ENCODE peak calls at places on chromosome 19, in five cellular contexts. One of them, this sample, is unnamed.
A peak's percentile ranks its signal among the peaks of the same experiment; 100 is the strongest.

GRCh38 chr19:5903054-5903501 is 512 bp downstream of the NDUFA11 start:
- DNase-seq in H1: no peak
- DNase-seq in HepG2: no peak
- DNase-seq in SK-N-SH: no peak
- DNase-seq in K562: peak; percentile 32
- DNase-seq in this sample: no peak

GRCh38 chr19:41753936-41754529 is 1.3 kb upstream of the CEACAM6 start:
- DNase-seq in K562: peak; percentile 24
- DNase-seq in HepG2: peak; percentile 14
- DNase-seq in H1: no peak
- DNase-seq in SK-N-SH: peak; percentile 49
- DNase-seq in this sample: peak; percentile 39

GRCh38 chr19:21697171-21697570 is 70.2 kb downstream of the ZNF100 start:
- DNase-seq in H1: no peak
- DNase-seq in HepG2: no peak
- DNase-seq in SK-N-SH: peak; percentile 50
- DNase-seq in K562: no peak
- DNase-seq in this sample: no peak

GRCh38 chr19:1064661-1065605 is 2.0 kb upstream of the ARHGAP45 start:
- DNase-seq in SK-N-SH: peak; percentile 88
- DNase-seq in K562: no peak
- DNase-seq in HepG2: no peak
- DNase-seq in H1: no peak
- DNase-seq in this sample: peak; percentile 56

GRCh38 chr19:51123381-51124186 is 1.1 kb upstream of the SIGLEC9 start:
- DNase-seq in HepG2: no peak
- DNase-seq in H1: no peak
- DNase-seq in SK-N-SH: no peak
- DNase-seq in K562: no peak
- DNase-seq in this sample: no peak

GRCh38 chr19:4914736-4915501 is 5.6 kb downstream of the UHRF1 start:
- DNase-seq in SK-N-SH: no peak
- DNase-seq in H1: no peak
- DNase-seq in HepG2: no peak
- DNase-seq in K562: peak; percentile 70
- DNase-seq in this sample: peak; percentile 76

GRCh38 chr19:33726756-33727155 is 69.9 kb upstream of the KCTD15 start:
- DNase-seq in H1: no peak
- DNase-seq in SK-N-SH: no peak
- DNase-seq in K562: no peak
- DNase-seq in HepG2: no peak
- DNase-seq in this sample: no peak

GRCh38 chr19:49847731-49848696 is 2.9 kb upstream of the PTOV1 start:
- DNase-seq in H1: no peak
- DNase-seq in HepG2: no peak
- DNase-seq in SK-N-SH: no peak
- DNase-seq in K562: peak; percentile 63
- DNase-seq in this sample: peak; percentile 46

GRCh38 chr19:39924389-39924788 is 10.0 kb downstream of the FCGBP start:
- DNase-seq in H1: no peak
- DNase-seq in SK-N-SH: no peak
- DNase-seq in HepG2: no peak
- DNase-seq in K562: no peak
- DNase-seq in this sample: no peak
- TF ChIP-seq YY1 in H1: no peak
- TF ChIP-seq YY1 in SK-N-SH: no peak
- TF ChIP-seq YY1 in HepG2: no peak
- TF ChIP-seq YY1 in K562: no peak
- TF ChIP-seq YY1 in this sample: no peak

GRCh38 chr19:18744019-18744418 is 47.1 kb downstream of the COMP start:
- DNase-seq in H1: no peak
- DNase-seq in HepG2: no peak
- DNase-seq in SK-N-SH: no peak
- DNase-seq in K562: no peak
- DNase-seq in this sample: no peak

GRCh38 chr19:18742838-18743237 is 48.3 kb downstream of the COMP start:
- DNase-seq in H1: no peak
- DNase-seq in K562: no peak
- DNase-seq in HepG2: no peak
- DNase-seq in SK-N-SH: no peak
- DNase-seq in this sample: no peak

GRCh38 chr19:18742324-18742723 is 48.8 kb downstream of the COMP start:
- DNase-seq in K562: no peak
- DNase-seq in H1: no peak
- DNase-seq in SK-N-SH: no peak
- DNase-seq in HepG2: no peak
- DNase-seq in this sample: no peak

GRCh38 chr19:18741566-18742121 is 49.5 kb downstream of the COMP start:
- DNase-seq in K562: no peak
- DNase-seq in HepG2: peak; percentile 57
- DNase-seq in H1: no peak
- DNase-seq in SK-N-SH: no peak
- DNase-seq in this sample: no peak

GRCh38 chr19:18743281-18743825 is 47.8 kb downstream of the COMP start:
- DNase-seq in H1: no peak
- DNase-seq in HepG2: no peak
- DNase-seq in SK-N-SH: peak; percentile 92
- DNase-seq in K562: peak; percentile 88
- DNase-seq in this sample: no peak
- TF ChIP-seq YY1 in H1: no peak
- TF ChIP-seq YY1 in HepG2: no peak
- TF ChIP-seq YY1 in SK-N-SH: no peak
- TF ChIP-seq YY1 in K562: no peak
- TF ChIP-seq YY1 in this sample: no peak

GRCh38 chr19:12991296-12991695 is 4.0 kb upstream of the NFIX start:
- DNase-seq in K562: no peak
- DNase-seq in HepG2: no peak
- DNase-seq in H1: no peak
- DNase-seq in SK-N-SH: no peak
- DNase-seq in this sample: no peak
- TF ChIP-seq YY1 in K562: no peak
- TF ChIP-seq YY1 in HepG2: no peak
- TF ChIP-seq YY1 in H1: no peak
- TF ChIP-seq YY1 in SK-N-SH: no peak
- TF ChIP-seq YY1 in this sample: no peak

DNA sequence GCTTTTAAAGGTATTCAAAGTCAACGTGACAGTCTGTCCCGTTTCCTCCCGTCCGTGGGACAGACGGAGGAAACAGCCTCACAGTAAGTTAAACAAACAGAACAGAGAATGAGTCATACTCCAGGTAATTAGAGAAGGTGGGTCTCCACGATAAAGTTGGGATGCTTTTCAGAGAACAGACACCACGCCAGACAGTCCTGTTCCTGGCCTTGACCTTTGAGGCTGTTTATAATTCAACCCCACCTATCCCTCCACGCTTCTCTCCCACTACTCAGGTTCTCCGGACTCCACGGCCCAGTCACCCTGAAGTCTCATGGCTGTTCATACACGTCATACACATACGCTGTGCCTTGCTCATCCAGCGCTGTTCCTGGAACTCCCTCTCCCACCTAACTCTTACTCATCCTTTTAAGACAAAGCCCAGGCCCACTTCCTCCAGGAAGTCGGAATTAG is 42.5 kb downstream of the ARHGEF18 start:
- DNase-seq in K562: no peak
- DNase-seq in SK-N-SH: no peak
- DNase-seq in H1: no peak
- DNase-seq in HepG2: peak; percentile 77
- DNase-seq in this sample: peak; percentile 96
- TF ChIP-seq YY1 in K562: no peak
- TF ChIP-seq YY1 in SK-N-SH: no peak
- TF ChIP-seq YY1 in H1: no peak
- TF ChIP-seq YY1 in HepG2: no peak
- TF ChIP-seq YY1 in this sample: no peak

DNA sequence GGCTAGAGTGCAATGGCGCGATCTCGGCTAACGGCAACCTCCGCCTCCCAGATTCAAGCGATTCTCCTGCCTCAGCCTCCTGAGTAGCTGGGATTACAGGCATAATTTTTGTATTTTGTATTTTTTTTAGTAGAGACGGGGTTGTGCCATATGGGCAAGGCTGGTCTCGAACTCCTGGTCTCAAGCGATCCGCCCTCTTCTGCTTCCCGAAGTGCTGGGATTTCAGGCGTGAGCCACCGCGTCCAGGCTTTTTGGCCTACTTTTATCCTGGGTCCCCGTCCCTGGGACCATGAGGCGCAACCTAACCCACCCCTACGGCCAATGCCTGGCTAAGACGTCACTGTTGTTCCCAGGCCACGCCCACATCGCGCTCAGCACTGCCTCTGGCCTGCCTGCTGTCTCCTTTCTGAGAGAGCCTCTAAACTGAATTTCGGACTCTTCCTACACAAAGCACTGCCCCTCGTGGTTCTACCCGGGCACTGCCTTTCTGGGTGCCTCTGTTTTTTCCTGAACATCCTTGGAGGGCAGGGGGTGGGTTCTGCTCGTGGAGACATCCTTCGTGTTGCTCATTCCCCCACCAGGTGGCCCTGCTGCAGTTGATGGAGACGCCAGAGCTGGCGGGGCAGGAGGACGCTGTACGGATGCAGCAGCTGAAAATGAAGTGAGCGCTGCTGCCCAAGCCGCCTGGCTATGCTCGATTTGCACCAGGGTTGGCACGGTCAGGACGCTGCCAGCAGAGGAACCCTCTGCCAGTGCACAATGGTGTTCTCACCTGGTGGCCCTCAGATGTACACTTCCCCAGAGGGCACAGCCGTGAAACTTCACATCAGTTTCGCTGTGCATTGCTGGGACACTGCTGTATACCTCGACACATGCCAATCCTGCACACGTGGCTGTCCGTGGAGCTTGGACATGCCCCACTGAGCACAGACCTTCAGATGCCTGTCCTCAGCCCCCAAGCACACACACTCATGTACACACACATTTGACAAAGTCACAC is 2.0 kb downstream of the REX1BD start:
- DNase-seq in H1: peak; percentile 93
- DNase-seq in HepG2: peak; percentile 76
- DNase-seq in SK-N-SH: peak; percentile 89
- DNase-seq in K562: peak; percentile 81
- DNase-seq in this sample: peak; percentile 96
- TF ChIP-seq YY1 in H1: peak; percentile 47
- TF ChIP-seq YY1 in HepG2: no peak
- TF ChIP-seq YY1 in SK-N-SH: no peak
- TF ChIP-seq YY1 in K562: no peak
- TF ChIP-seq YY1 in this sample: peak; percentile 42

GRCh38 chr19:10007811-10008211 is 2.5 kb downstream of the COL5A3 start:
- DNase-seq in HepG2: no peak
- DNase-seq in K562: no peak
- DNase-seq in H1: no peak
- DNase-seq in SK-N-SH: peak; percentile 41
- DNase-seq in this sample: no peak
- TF ChIP-seq YY1 in HepG2: no peak
- TF ChIP-seq YY1 in K562: no peak
- TF ChIP-seq YY1 in H1: no peak
- TF ChIP-seq YY1 in SK-N-SH: no peak
- TF ChIP-seq YY1 in this sample: no peak

DNA sequence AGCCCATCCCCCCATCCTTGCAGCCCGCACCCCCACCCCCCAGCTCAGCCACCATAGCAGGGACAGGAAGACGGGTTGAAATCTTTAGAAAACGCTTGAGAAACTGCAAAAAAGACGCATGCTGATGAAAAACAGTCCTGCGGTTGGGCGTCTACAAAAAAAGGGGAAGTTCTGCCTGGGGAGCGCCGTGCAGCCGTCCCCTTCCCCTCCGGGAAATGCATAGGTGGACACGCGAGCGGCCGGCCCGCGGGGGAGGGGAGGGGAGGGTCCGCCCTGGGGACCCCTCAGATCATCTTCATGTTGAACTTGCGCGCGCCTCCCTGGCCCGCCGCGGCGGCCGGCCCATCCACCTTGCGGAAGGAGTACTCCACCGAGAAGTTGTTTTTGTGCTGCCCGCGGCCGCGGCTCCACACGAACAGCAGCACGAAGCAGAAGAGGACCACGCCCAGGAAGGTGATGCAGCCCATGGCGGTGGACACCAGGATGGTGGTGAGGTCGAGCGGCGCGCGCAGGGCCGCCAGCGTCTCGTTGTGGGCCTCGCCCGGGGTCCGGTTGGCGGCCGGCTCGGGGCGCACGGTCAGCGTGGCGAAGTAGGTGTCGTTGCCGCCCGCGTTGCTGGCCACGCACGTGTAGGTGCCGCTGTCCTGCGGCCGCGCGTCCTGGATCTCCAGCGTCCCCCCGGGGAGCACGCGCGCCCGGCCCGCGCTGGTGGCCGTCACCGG is 7.9 kb upstream of the PEAK3 start:
- DNase-seq in HepG2: no peak
- DNase-seq in K562: peak; percentile 58
- DNase-seq in H1: no peak
- DNase-seq in SK-N-SH: no peak
- DNase-seq in this sample: no peak
- TF ChIP-seq YY1 in HepG2: no peak
- TF ChIP-seq YY1 in K562: no peak
- TF ChIP-seq YY1 in H1: no peak
- TF ChIP-seq YY1 in SK-N-SH: no peak
- TF ChIP-seq YY1 in this sample: no peak